ENCODE peak calls at places on chromosome 11, in four cellular contexts. D, F, C and V are unnamed samples.

GRCh38 chr11:34644669-34645406 is 23.9 kb downstream of the EHF start:
- DNase-seq in F (no peak), C (peak; percentile 89), D (peak; percentile 58), V (peak; percentile 87)

GRCh38 chr11:33248416-33248957 is 8.7 kb upstream of the HIPK3 start:
- DNase-seq in D (peak; percentile 73), C (no peak), F (no peak), V (no peak)

GRCh38 chr11:130631119-130631518 is 182.7 kb downstream of the ADAMTS15 start:
- DNase-seq in F (no peak), C (peak; percentile 92), D (peak; percentile 85), V (peak; percentile 96)

GRCh38 chr11:1390603-1391164 is 950 bp downstream of the BRSK2 start:
- DNase-seq in F (peak; percentile 73), D (no peak), C (no peak), V (no peak)

GRCh38 chr11:19753451-19754041 is 40.9 kb downstream of the NAV2 start:
- DNase-seq in C (no peak), D (peak; percentile 43), F (no peak), V (peak; percentile 24)

GRCh38 chr11:82007536-82007935 is 726.1 kb downstream of the FAM181B start:
- DNase-seq in F (no peak), C (no peak), D (no peak), V (no peak)

GRCh38 chr11:75429902-75430691 is 2.9 kb downstream of the KLHL35 start:
- DNase-seq in D (peak; percentile 95), C (peak; percentile 54), F (peak; percentile 68), V (peak; percentile 68)

GRCh38 chr11:68214173-68215086 is 1.3 kb upstream of the KMT5B start:
- DNase-seq in F (peak; percentile 74), D (no peak), C (no peak), V (no peak)

GRCh38 chr11:28833670-28834069 is 725.5 kb downstream of the METTL15 start:
- DNase-seq in F (no peak), C (peak; percentile 94), D (peak; percentile 41), V (peak; percentile 84)

GRCh38 chr11:6307879-6308278 is 12.4 kb downstream of the CAVIN3 start:
- DNase-seq in D (peak; percentile 32), C (peak; percentile 13), F (no peak), V (no peak)

GRCh38 chr11:125516266-125516665 is 20.2 kb upstream of the FEZ1 start:
- DNase-seq in C (no peak), D (no peak), F (no peak), V (no peak)

GRCh38 chr11:62489204-62489603 is 57.4 kb downstream of the AHNAK start:
- DNase-seq in C (no peak), F (no peak), D (peak; percentile 51), V (no peak)